ENCODE peak calls at places on chromosomes 13 and 19, in nine cellular contexts. One of them, this sample, is unnamed.

GRCh38 chr19:38375098-38375493 is 725 bp downstream of the PSMD8 start:
- DNase-seq in progenitor cell of endocrine pancreas: no peak
- DNase-seq in cardiac fibroblast: no peak
- DNase-seq in AG09319: no peak
- DNase-seq in bronchial epithelial cell: no peak
- DNase-seq in endothelial cell: no peak
- DNase-seq in Panc1: no peak
- DNase-seq in HFFc6: no peak
- DNase-seq in H9: no peak
- DNase-seq in this sample: no peak

GRCh38 chr19:3366761-3367571 is 583 bp downstream of the NFIC start:
- DNase-seq in Panc1: no peak
- DNase-seq in endothelial cell: no peak
- DNase-seq in H9: no peak
- DNase-seq in cardiac fibroblast: no peak
- DNase-seq in progenitor cell of endocrine pancreas: no peak
- DNase-seq in bronchial epithelial cell: no peak
- DNase-seq in HFFc6: no peak
- DNase-seq in AG09319: no peak
- DNase-seq in this sample: peak; percentile 66

GRCh38 chr13:66208589-66208988 is 1021.5 kb downstream of the PCDH9 start:
- DNase-seq in bronchial epithelial cell: no peak
- DNase-seq in AG09319: no peak
- DNase-seq in cardiac fibroblast: no peak
- DNase-seq in H9: no peak
- DNase-seq in progenitor cell of endocrine pancreas: no peak
- DNase-seq in endothelial cell: no peak
- DNase-seq in Panc1: no peak
- DNase-seq in HFFc6: no peak
- DNase-seq in this sample: no peak

GRCh38 chr13:46648166-46648607 is 95.2 kb downstream of the LRCH1 start:
- DNase-seq in progenitor cell of endocrine pancreas: no peak
- DNase-seq in bronchial epithelial cell: peak; percentile 20
- DNase-seq in AG09319: no peak
- DNase-seq in cardiac fibroblast: no peak
- DNase-seq in endothelial cell: no peak
- DNase-seq in Panc1: no peak
- DNase-seq in H9: no peak
- DNase-seq in HFFc6: no peak
- DNase-seq in this sample: peak; percentile 57

GRCh38 chr13:96052655-96053002 is 572 bp downstream of the UGGT2 start:
- DNase-seq in progenitor cell of endocrine pancreas: no peak
- DNase-seq in cardiac fibroblast: peak; percentile 60
- DNase-seq in AG09319: peak; percentile 12
- DNase-seq in HFFc6: peak; percentile 43
- DNase-seq in H9: no peak
- DNase-seq in Panc1: no peak
- DNase-seq in endothelial cell: peak; percentile 37
- DNase-seq in bronchial epithelial cell: peak; percentile 83
- DNase-seq in this sample: no peak

GRCh38 chr13:82758056-82758455 is 1124.2 kb downstream of the SLITRK1 start:
- DNase-seq in endothelial cell: no peak
- DNase-seq in progenitor cell of endocrine pancreas: no peak
- DNase-seq in HFFc6: no peak
- DNase-seq in cardiac fibroblast: peak; percentile 36
- DNase-seq in AG09319: no peak
- DNase-seq in bronchial epithelial cell: peak; percentile 10
- DNase-seq in Panc1: no peak
- DNase-seq in H9: peak; percentile 81
- DNase-seq in this sample: no peak

GRCh38 chr19:55676384-55676783 is 1.4 kb downstream of the EPN1 start:
- DNase-seq in H9: no peak
- DNase-seq in progenitor cell of endocrine pancreas: no peak
- DNase-seq in Panc1: no peak
- DNase-seq in AG09319: no peak
- DNase-seq in endothelial cell: no peak
- DNase-seq in cardiac fibroblast: peak; percentile 39
- DNase-seq in HFFc6: peak; percentile 30
- DNase-seq in bronchial epithelial cell: peak; percentile 30
- DNase-seq in this sample: no peak

GRCh38 chr19:16070366-16070990 is 5.8 kb upstream of the TPM4 start:
- DNase-seq in AG09319: no peak
- DNase-seq in cardiac fibroblast: no peak
- DNase-seq in bronchial epithelial cell: peak; percentile 83
- DNase-seq in Panc1: no peak
- DNase-seq in progenitor cell of endocrine pancreas: no peak
- DNase-seq in HFFc6: no peak
- DNase-seq in endothelial cell: no peak
- DNase-seq in H9: no peak
- DNase-seq in this sample: peak; percentile 96

GRCh38 chr13:76696370-76696769 is 189.8 kb downstream of the KCTD12 start:
- DNase-seq in H9: no peak
- DNase-seq in Panc1: no peak
- DNase-seq in endothelial cell: no peak
- DNase-seq in cardiac fibroblast: peak; percentile 49
- DNase-seq in HFFc6: peak; percentile 9
- DNase-seq in AG09319: no peak
- DNase-seq in progenitor cell of endocrine pancreas: no peak
- DNase-seq in bronchial epithelial cell: no peak
- DNase-seq in this sample: no peak

GRCh38 chr19:5545984-5546383 is 21.8 kb downstream of the TINCR start:
- DNase-seq in AG09319: no peak
- DNase-seq in cardiac fibroblast: no peak
- DNase-seq in progenitor cell of endocrine pancreas: no peak
- DNase-seq in H9: no peak
- DNase-seq in bronchial epithelial cell: no peak
- DNase-seq in Panc1: no peak
- DNase-seq in HFFc6: no peak
- DNase-seq in endothelial cell: no peak
- DNase-seq in this sample: no peak

GRCh38 chr19:15194938-15195337 is 5.9 kb downstream of the NOTCH3 start:
- DNase-seq in Panc1: no peak
- DNase-seq in progenitor cell of endocrine pancreas: no peak
- DNase-seq in cardiac fibroblast: peak; percentile 48
- DNase-seq in HFFc6: peak; percentile 22
- DNase-seq in bronchial epithelial cell: peak; percentile 61
- DNase-seq in AG09319: no peak
- DNase-seq in endothelial cell: no peak
- DNase-seq in H9: no peak
- DNase-seq in this sample: no peak

GRCh38 chr13:31069808-31070544 is 91.7 kb downstream of the HSPH1 start:
- DNase-seq in endothelial cell: no peak
- DNase-seq in AG09319: no peak
- DNase-seq in Panc1: no peak
- DNase-seq in bronchial epithelial cell: peak; percentile 53
- DNase-seq in HFFc6: no peak
- DNase-seq in progenitor cell of endocrine pancreas: no peak
- DNase-seq in H9: no peak
- DNase-seq in cardiac fibroblast: no peak
- DNase-seq in this sample: no peak

DNA sequence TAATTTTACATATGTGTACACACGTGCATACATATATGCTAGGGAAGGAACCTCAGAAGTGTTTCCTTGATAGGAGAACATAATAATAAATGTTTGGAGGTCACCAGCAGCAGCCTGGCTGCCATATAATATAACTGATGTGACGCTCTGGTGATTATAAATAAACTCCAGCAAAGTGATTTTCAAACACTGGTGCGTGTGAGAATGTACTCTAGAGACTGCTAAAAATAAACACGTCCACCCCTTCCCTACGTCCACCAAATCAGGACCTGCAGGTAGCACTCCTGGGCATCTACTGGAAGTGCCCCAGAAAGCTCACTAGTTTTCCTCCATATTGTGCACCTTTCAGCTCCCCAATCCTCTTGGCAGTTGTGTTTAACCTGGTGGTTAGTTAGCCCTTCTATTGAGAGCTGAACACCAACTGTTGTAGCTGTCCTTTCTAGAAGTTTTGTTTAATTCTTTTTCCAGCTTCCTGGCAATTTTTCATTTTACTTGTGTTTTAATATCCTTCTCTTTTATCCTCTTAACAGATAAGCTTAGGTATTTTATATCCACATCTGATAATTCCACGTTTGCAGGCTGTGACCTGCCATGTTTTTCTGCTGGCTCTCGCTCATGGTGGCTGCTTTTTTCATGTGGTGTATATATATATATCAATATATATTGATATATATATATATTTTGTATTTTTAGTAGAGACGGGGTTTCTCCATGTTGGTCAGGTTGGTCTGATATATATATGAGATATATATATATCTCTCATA is 13.0 kb downstream of the OPA3 start:
- DNase-seq in AG09319: no peak
- DNase-seq in H9: no peak
- DNase-seq in HFFc6: no peak
- DNase-seq in Panc1: no peak
- DNase-seq in cardiac fibroblast: no peak
- DNase-seq in endothelial cell: no peak
- DNase-seq in progenitor cell of endocrine pancreas: no peak
- DNase-seq in bronchial epithelial cell: no peak
- DNase-seq in this sample: no peak
- TF ChIP-seq CTCF in AG09319: no peak
- TF ChIP-seq CTCF in H9: no peak
- TF ChIP-seq CTCF in HFFc6: no peak
- TF ChIP-seq CTCF in Panc1: no peak
- TF ChIP-seq CTCF in cardiac fibroblast: no peak
- TF ChIP-seq CTCF in endothelial cell: no peak
- TF ChIP-seq CTCF in progenitor cell of endocrine pancreas: no peak
- TF ChIP-seq CTCF in bronchial epithelial cell: no peak
- TF ChIP-seq CTCF in this sample: no peak

DNA sequence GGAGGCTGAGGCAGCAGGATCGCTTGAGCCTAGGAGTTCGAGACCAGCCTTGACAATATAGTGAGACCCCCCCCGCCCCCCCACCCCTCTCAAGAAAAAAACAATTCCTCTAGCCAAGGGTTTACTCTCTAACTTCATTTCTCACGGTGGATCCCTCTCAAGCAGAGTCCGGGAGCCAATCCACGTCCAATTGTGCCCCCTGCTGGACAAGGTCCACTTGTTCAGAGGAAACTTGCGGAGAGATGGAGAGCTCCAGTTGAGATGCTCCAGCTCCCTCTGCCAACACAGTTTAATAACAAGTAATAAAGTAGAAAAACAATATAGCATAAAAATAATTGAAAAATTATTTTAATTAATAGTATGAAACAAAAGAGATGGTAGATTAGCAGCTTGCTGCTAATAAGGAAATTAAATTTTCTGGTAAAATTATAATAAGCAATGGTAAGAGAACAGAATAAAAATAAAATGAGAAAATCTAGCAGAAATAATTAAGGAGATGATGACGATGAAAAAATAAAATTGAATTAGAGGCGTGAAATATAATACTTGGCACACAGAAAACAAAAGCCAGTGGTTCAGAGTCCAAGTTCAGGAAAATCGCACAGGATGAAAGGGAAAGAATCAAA is 14.5 kb upstream of the SIGLEC14 start:
- DNase-seq in Panc1: no peak
- DNase-seq in endothelial cell: peak; percentile 87
- DNase-seq in bronchial epithelial cell: peak; percentile 54
- DNase-seq in progenitor cell of endocrine pancreas: peak; percentile 69
- DNase-seq in AG09319: no peak
- DNase-seq in HFFc6: peak; percentile 75
- DNase-seq in H9: peak; percentile 74
- DNase-seq in cardiac fibroblast: peak; percentile 88
- DNase-seq in this sample: peak; percentile 76
- TF ChIP-seq CTCF in Panc1: peak; percentile 65
- TF ChIP-seq CTCF in endothelial cell: peak; percentile 63
- TF ChIP-seq CTCF in bronchial epithelial cell: peak; percentile 63
- TF ChIP-seq CTCF in progenitor cell of endocrine pancreas: peak; percentile 74
- TF ChIP-seq CTCF in AG09319: peak; percentile 68
- TF ChIP-seq CTCF in HFFc6: peak; percentile 84
- TF ChIP-seq CTCF in H9: peak; percentile 73
- TF ChIP-seq CTCF in cardiac fibroblast: peak; percentile 75
- TF ChIP-seq CTCF in this sample: no peak

DNA sequence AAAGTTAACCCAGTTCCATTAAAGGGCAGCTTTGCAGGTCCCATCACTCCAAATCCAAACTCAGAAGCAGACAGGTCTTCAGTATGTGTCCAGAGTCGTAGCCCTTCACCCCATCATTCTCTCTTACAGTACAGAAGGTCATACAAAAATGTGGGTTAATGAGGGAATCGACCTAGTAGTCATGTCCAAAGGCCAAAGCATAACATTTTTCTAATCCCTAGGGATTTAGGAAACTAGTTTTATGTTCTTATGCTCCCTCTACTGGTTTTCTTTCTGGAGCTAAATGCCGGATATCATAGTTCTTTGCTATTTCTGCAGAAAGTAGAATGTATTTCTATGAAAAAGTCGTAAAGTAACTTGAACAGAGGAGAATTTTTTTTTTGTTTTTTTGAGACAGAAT is 72.2 kb downstream of the DHRS12 start:
- DNase-seq in Panc1: no peak
- DNase-seq in H9: no peak
- DNase-seq in HFFc6: peak; percentile 48
- DNase-seq in progenitor cell of endocrine pancreas: no peak
- DNase-seq in cardiac fibroblast: peak; percentile 85
- DNase-seq in AG09319: no peak
- DNase-seq in bronchial epithelial cell: no peak
- DNase-seq in endothelial cell: no peak
- DNase-seq in this sample: no peak
- TF ChIP-seq CTCF in Panc1: no peak
- TF ChIP-seq CTCF in H9: no peak
- TF ChIP-seq CTCF in HFFc6: peak; percentile 71
- TF ChIP-seq CTCF in progenitor cell of endocrine pancreas: no peak
- TF ChIP-seq CTCF in cardiac fibroblast: peak; percentile 50
- TF ChIP-seq CTCF in AG09319: peak; percentile 49
- TF ChIP-seq CTCF in bronchial epithelial cell: no peak
- TF ChIP-seq CTCF in endothelial cell: no peak
- TF ChIP-seq CTCF in this sample: no peak

GRCh38 chr13:62631124-62631523 is 1215.5 kb upstream of the PCDH20 start:
- DNase-seq in Panc1: no peak
- DNase-seq in H9: no peak
- DNase-seq in cardiac fibroblast: no peak
- DNase-seq in bronchial epithelial cell: no peak
- DNase-seq in HFFc6: no peak
- DNase-seq in progenitor cell of endocrine pancreas: no peak
- DNase-seq in AG09319: no peak
- DNase-seq in endothelial cell: no peak
- DNase-seq in this sample: no peak

GRCh38 chr13:62627226-62627625 is 1211.6 kb upstream of the PCDH20 start:
- DNase-seq in Panc1: no peak
- DNase-seq in bronchial epithelial cell: no peak
- DNase-seq in H9: peak; percentile 25
- DNase-seq in HFFc6: no peak
- DNase-seq in cardiac fibroblast: no peak
- DNase-seq in AG09319: no peak
- DNase-seq in endothelial cell: no peak
- DNase-seq in progenitor cell of endocrine pancreas: no peak
- DNase-seq in this sample: peak; percentile 37

GRCh38 chr13:62629618-62630017 is 1214.0 kb upstream of the PCDH20 start:
- DNase-seq in HFFc6: no peak
- DNase-seq in AG09319: no peak
- DNase-seq in cardiac fibroblast: no peak
- DNase-seq in Panc1: no peak
- DNase-seq in H9: no peak
- DNase-seq in progenitor cell of endocrine pancreas: no peak
- DNase-seq in endothelial cell: no peak
- DNase-seq in bronchial epithelial cell: no peak
- DNase-seq in this sample: no peak

GRCh38 chr13:62625214-62625613 is 1209.6 kb upstream of the PCDH20 start:
- DNase-seq in endothelial cell: no peak
- DNase-seq in cardiac fibroblast: no peak
- DNase-seq in bronchial epithelial cell: no peak
- DNase-seq in progenitor cell of endocrine pancreas: no peak
- DNase-seq in AG09319: no peak
- DNase-seq in HFFc6: no peak
- DNase-seq in H9: peak; percentile 25
- DNase-seq in Panc1: no peak
- DNase-seq in this sample: no peak

GRCh38 chr13:62626771-62627170 is 1211.1 kb upstream of the PCDH20 start:
- DNase-seq in bronchial epithelial cell: no peak
- DNase-seq in Panc1: peak; percentile 7
- DNase-seq in AG09319: no peak
- DNase-seq in endothelial cell: no peak
- DNase-seq in H9: peak; percentile 56
- DNase-seq in cardiac fibroblast: no peak
- DNase-seq in progenitor cell of endocrine pancreas: no peak
- DNase-seq in HFFc6: no peak
- DNase-seq in this sample: no peak
- TF ChIP-seq CTCF in bronchial epithelial cell: no peak
- TF ChIP-seq CTCF in Panc1: peak; percentile 27
- TF ChIP-seq CTCF in AG09319: no peak
- TF ChIP-seq CTCF in endothelial cell: peak; percentile 50
- TF ChIP-seq CTCF in H9: peak; percentile 79
- TF ChIP-seq CTCF in cardiac fibroblast: no peak
- TF ChIP-seq CTCF in progenitor cell of endocrine pancreas: peak; percentile 12
- TF ChIP-seq CTCF in HFFc6: peak; percentile 21
- TF ChIP-seq CTCF in this sample: no peak

This sample was measured in mucosa of descending colon.